ENCODE peak calls at places on chromosomes 12 and 14, in seven cellular contexts. One of them, this sample, is unnamed.

GRCh38 chr14:96940009-96940408 is 142.8 kb downstream of the VRK1 start:
- DNase-seq in brain microvascular endothelial cell: no peak
- DNase-seq in CD4-positive, alpha-beta T cell: no peak
- DNase-seq in GM23338: peak; percentile 27
- DNase-seq in naive thymus-derived CD4-positive, alpha-beta T cell: no peak
- DNase-seq in A549: no peak
- DNase-seq in stomach: no peak
- DNase-seq in this sample: no peak

GRCh38 chr12:93573552-93574223 is 1.2 kb downstream of the SOCS2 start:
- DNase-seq in brain microvascular endothelial cell: no peak
- DNase-seq in CD4-positive, alpha-beta T cell: no peak
- DNase-seq in GM23338: peak; percentile 44
- DNase-seq in naive thymus-derived CD4-positive, alpha-beta T cell: no peak
- DNase-seq in A549: no peak
- DNase-seq in stomach: no peak
- DNase-seq in this sample: no peak

GRCh38 chr14:53621986-53622385 is 334.6 kb downstream of the BMP4 start:
- DNase-seq in brain microvascular endothelial cell: no peak
- DNase-seq in CD4-positive, alpha-beta T cell: no peak
- DNase-seq in GM23338: no peak
- DNase-seq in naive thymus-derived CD4-positive, alpha-beta T cell: no peak
- DNase-seq in A549: no peak
- DNase-seq in stomach: no peak
- DNase-seq in this sample: no peak

GRCh38 chr14:90759370-90760054 is 56.7 kb downstream of the TTC7B start:
- DNase-seq in brain microvascular endothelial cell: no peak
- DNase-seq in CD4-positive, alpha-beta T cell: no peak
- DNase-seq in GM23338: no peak
- DNase-seq in naive thymus-derived CD4-positive, alpha-beta T cell: no peak
- DNase-seq in A549: no peak
- DNase-seq in stomach: peak; percentile 43
- DNase-seq in this sample: no peak

GRCh38 chr14:41606249-41607118 is at the start of gene LRFN5:
- DNase-seq in brain microvascular endothelial cell: no peak
- DNase-seq in CD4-positive, alpha-beta T cell: no peak
- DNase-seq in GM23338: peak; percentile 74
- DNase-seq in naive thymus-derived CD4-positive, alpha-beta T cell: no peak
- DNase-seq in A549: no peak
- DNase-seq in stomach: no peak
- DNase-seq in this sample: no peak

GRCh38 chr12:121858318-121858661 is 369 bp downstream of the HPD start:
- DNase-seq in brain microvascular endothelial cell: no peak
- DNase-seq in CD4-positive, alpha-beta T cell: no peak
- DNase-seq in GM23338: no peak
- DNase-seq in naive thymus-derived CD4-positive, alpha-beta T cell: no peak
- DNase-seq in A549: no peak
- DNase-seq in stomach: no peak
- DNase-seq in this sample: no peak

GRCh38 chr14:70642313-70643235 is 858 bp downstream of the TTC9 start:
- DNase-seq in brain microvascular endothelial cell: no peak
- DNase-seq in CD4-positive, alpha-beta T cell: no peak
- DNase-seq in GM23338: peak; percentile 48
- DNase-seq in naive thymus-derived CD4-positive, alpha-beta T cell: peak; percentile 35
- DNase-seq in A549: no peak
- DNase-seq in stomach: no peak
- DNase-seq in this sample: no peak

GRCh38 chr14:96508900-96509299 is 6.7 kb downstream of the PAPOLA start:
- DNase-seq in brain microvascular endothelial cell: peak; percentile 11
- DNase-seq in CD4-positive, alpha-beta T cell: no peak
- DNase-seq in GM23338: no peak
- DNase-seq in naive thymus-derived CD4-positive, alpha-beta T cell: no peak
- DNase-seq in A549: peak; percentile 8
- DNase-seq in stomach: no peak
- DNase-seq in this sample: no peak

GRCh38 chr14:35400707-35401421 is 3.7 kb downstream of the NFKBIA start:
- DNase-seq in brain microvascular endothelial cell: no peak
- DNase-seq in CD4-positive, alpha-beta T cell: no peak
- DNase-seq in GM23338: no peak
- DNase-seq in naive thymus-derived CD4-positive, alpha-beta T cell: no peak
- DNase-seq in A549: no peak
- DNase-seq in stomach: no peak
- DNase-seq in this sample: peak; percentile 43

GRCh38 chr14:24859559-24859958 is 190.4 kb downstream of the STXBP6 start:
- DNase-seq in brain microvascular endothelial cell: no peak
- DNase-seq in CD4-positive, alpha-beta T cell: no peak
- DNase-seq in GM23338: no peak
- DNase-seq in naive thymus-derived CD4-positive, alpha-beta T cell: no peak
- DNase-seq in A549: no peak
- DNase-seq in stomach: no peak
- DNase-seq in this sample: no peak

GRCh38 chr12:104643921-104644669 is 187.3 kb downstream of the CHST11 start:
- DNase-seq in brain microvascular endothelial cell: no peak
- DNase-seq in CD4-positive, alpha-beta T cell: no peak
- DNase-seq in GM23338: no peak
- DNase-seq in naive thymus-derived CD4-positive, alpha-beta T cell: no peak
- DNase-seq in A549: no peak
- DNase-seq in stomach: peak; percentile 68
- DNase-seq in this sample: no peak

GRCh38 chr14:90777830-90778467 is 38.3 kb downstream of the TTC7B start:
- DNase-seq in brain microvascular endothelial cell: no peak
- DNase-seq in CD4-positive, alpha-beta T cell: no peak
- DNase-seq in GM23338: no peak
- DNase-seq in naive thymus-derived CD4-positive, alpha-beta T cell: no peak
- DNase-seq in A549: no peak
- DNase-seq in stomach: no peak
- DNase-seq in this sample: no peak

GRCh38 chr12:15728118-15728598 is 61.0 kb downstream of the EPS8 start:
- DNase-seq in brain microvascular endothelial cell: peak; percentile 87
- DNase-seq in CD4-positive, alpha-beta T cell: no peak
- DNase-seq in GM23338: no peak
- DNase-seq in naive thymus-derived CD4-positive, alpha-beta T cell: no peak
- DNase-seq in A549: peak; percentile 69
- DNase-seq in stomach: no peak
- DNase-seq in this sample: no peak

GRCh38 chr12:124588689-124589318 is 21.4 kb upstream of the NCOR2 start:
- DNase-seq in brain microvascular endothelial cell: peak; percentile 71
- DNase-seq in CD4-positive, alpha-beta T cell: peak; percentile 20
- DNase-seq in GM23338: no peak
- DNase-seq in naive thymus-derived CD4-positive, alpha-beta T cell: no peak
- DNase-seq in A549: no peak
- DNase-seq in stomach: no peak
- DNase-seq in this sample: no peak

GRCh38 chr12:128387811-128388422 is 120.9 kb downstream of the TMEM132C start:
- DNase-seq in brain microvascular endothelial cell: no peak
- DNase-seq in CD4-positive, alpha-beta T cell: no peak
- DNase-seq in GM23338: peak; percentile 1
- DNase-seq in naive thymus-derived CD4-positive, alpha-beta T cell: no peak
- DNase-seq in A549: peak; percentile 44
- DNase-seq in stomach: peak; percentile 37
- DNase-seq in this sample: peak; percentile 25

GRCh38 chr14:23936084-23936829 is 17.3 kb upstream of the DHRS4 start:
- DNase-seq in brain microvascular endothelial cell: no peak
- DNase-seq in CD4-positive, alpha-beta T cell: no peak
- DNase-seq in GM23338: no peak
- DNase-seq in naive thymus-derived CD4-positive, alpha-beta T cell: no peak
- DNase-seq in A549: no peak
- DNase-seq in stomach: peak; percentile 73
- DNase-seq in this sample: no peak

GRCh38 chr12:112527501-112527900 is 108.8 kb downstream of the PTPN11 start:
- DNase-seq in brain microvascular endothelial cell: no peak
- DNase-seq in CD4-positive, alpha-beta T cell: no peak
- DNase-seq in GM23338: no peak
- DNase-seq in naive thymus-derived CD4-positive, alpha-beta T cell: no peak
- DNase-seq in A549: no peak
- DNase-seq in stomach: no peak
- DNase-seq in this sample: no peak

GRCh38 chr14:63840981-63841380 is 11.8 kb upstream of the SYNE2 start:
- DNase-seq in brain microvascular endothelial cell: no peak
- DNase-seq in CD4-positive, alpha-beta T cell: peak; percentile 69
- DNase-seq in GM23338: peak; percentile 84
- DNase-seq in naive thymus-derived CD4-positive, alpha-beta T cell: peak; percentile 20
- DNase-seq in A549: no peak
- DNase-seq in stomach: peak; percentile 36
- DNase-seq in this sample: no peak

GRCh38 chr12:19884081-19884480 is 444.8 kb downstream of the AEBP2 start:
- DNase-seq in brain microvascular endothelial cell: no peak
- DNase-seq in CD4-positive, alpha-beta T cell: no peak
- DNase-seq in GM23338: no peak
- DNase-seq in naive thymus-derived CD4-positive, alpha-beta T cell: no peak
- DNase-seq in A549: peak; percentile 51
- DNase-seq in stomach: no peak
- DNase-seq in this sample: no peak

GRCh38 chr14:100680439-100681051 is 46.1 kb upstream of the DLK1 start:
- DNase-seq in brain microvascular endothelial cell: no peak
- DNase-seq in CD4-positive, alpha-beta T cell: no peak
- DNase-seq in GM23338: no peak
- DNase-seq in naive thymus-derived CD4-positive, alpha-beta T cell: no peak
- DNase-seq in A549: no peak
- DNase-seq in stomach: no peak
- DNase-seq in this sample: no peak

GRCh38 chr14:59126714-59127436 is 61.6 kb upstream of the DAAM1 start:
- DNase-seq in brain microvascular endothelial cell: peak; percentile 51
- DNase-seq in CD4-positive, alpha-beta T cell: peak; percentile 7
- DNase-seq in GM23338: peak; percentile 76
- DNase-seq in naive thymus-derived CD4-positive, alpha-beta T cell: peak; percentile 35
- DNase-seq in A549: peak; percentile 68
- DNase-seq in stomach: no peak
- DNase-seq in this sample: no peak

GRCh38 chr12:53492188-53492587 is 7.1 kb downstream of the MAP3K12 start:
- DNase-seq in brain microvascular endothelial cell: no peak
- DNase-seq in CD4-positive, alpha-beta T cell: no peak
- DNase-seq in GM23338: peak; percentile 46
- DNase-seq in naive thymus-derived CD4-positive, alpha-beta T cell: no peak
- DNase-seq in A549: no peak
- DNase-seq in stomach: no peak
- DNase-seq in this sample: no peak

GRCh38 chr12:107491856-107492255 is 193.7 kb upstream of the PWP1 start:
- DNase-seq in brain microvascular endothelial cell: peak; percentile 24
- DNase-seq in CD4-positive, alpha-beta T cell: no peak
- DNase-seq in GM23338: no peak
- DNase-seq in naive thymus-derived CD4-positive, alpha-beta T cell: no peak
- DNase-seq in A549: peak; percentile 22
- DNase-seq in stomach: no peak
- DNase-seq in this sample: no peak

GRCh38 chr14:55577229-55577628 is 2.8 kb upstream of the KTN1 start:
- DNase-seq in brain microvascular endothelial cell: no peak
- DNase-seq in CD4-positive, alpha-beta T cell: no peak
- DNase-seq in GM23338: no peak
- DNase-seq in naive thymus-derived CD4-positive, alpha-beta T cell: no peak
- DNase-seq in A549: no peak
- DNase-seq in stomach: no peak
- DNase-seq in this sample: no peak

DNA sequence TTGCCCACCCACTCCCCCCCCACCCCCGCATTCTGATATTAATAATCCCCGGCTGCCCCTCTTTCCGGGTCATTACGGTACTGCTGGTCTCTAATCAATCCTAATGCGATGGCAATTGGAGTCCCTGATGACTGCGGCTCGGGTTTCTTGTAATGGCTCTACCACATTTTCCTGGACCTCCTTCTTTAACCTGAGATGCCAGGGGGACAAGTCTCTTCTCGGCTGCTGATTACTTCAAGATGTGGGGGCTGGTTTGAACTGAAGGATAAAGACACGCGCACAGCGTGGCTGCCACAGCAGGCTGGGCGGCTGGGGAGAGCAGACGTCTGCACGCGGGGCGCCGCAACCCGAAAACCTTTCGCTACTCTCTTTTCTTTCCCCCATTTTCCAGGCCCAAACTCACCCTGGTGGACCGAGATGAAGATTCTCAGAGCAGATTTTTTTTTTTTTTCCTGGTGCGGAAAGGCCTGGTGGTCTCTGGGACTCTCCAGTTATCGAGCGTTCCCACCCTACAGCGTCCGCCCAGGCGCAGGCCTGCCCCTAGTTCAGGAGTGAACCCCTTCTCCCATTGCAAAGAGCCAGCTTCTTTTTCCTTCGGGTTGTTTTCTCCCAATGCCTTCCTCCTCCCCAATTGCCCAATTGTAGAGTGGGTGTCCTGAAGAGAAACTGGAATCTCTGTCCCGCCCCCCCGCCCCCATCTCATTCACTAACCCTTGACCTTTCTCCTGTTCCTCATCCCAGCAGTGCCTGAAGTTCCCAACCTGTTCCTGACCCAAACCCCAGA is 6.0 kb upstream of the SIX1 start:
- DNase-seq in brain microvascular endothelial cell: no peak
- DNase-seq in CD4-positive, alpha-beta T cell: no peak
- DNase-seq in GM23338: peak; percentile 82
- DNase-seq in naive thymus-derived CD4-positive, alpha-beta T cell: no peak
- DNase-seq in A549: no peak
- DNase-seq in stomach: no peak
- DNase-seq in this sample: no peak
- H3K27ac ChIP-seq in brain microvascular endothelial cell: no peak overlapping the region
- H3K27ac ChIP-seq in CD4-positive, alpha-beta T cell: no peak overlapping the region
- H3K27ac ChIP-seq in GM23338: no peak overlapping the region
- H3K27ac ChIP-seq in naive thymus-derived CD4-positive, alpha-beta T cell: no peak overlapping the region
- H3K27ac ChIP-seq in A549: no peak overlapping the region
- H3K27ac ChIP-seq in stomach: no peak overlapping the region
- H3K27ac ChIP-seq in this sample: no peak overlapping the region

GRCh38 chr12:12506541-12506940 is 56.1 kb downstream of the DUSP16 start:
- DNase-seq in brain microvascular endothelial cell: peak; percentile 46
- DNase-seq in CD4-positive, alpha-beta T cell: no peak
- DNase-seq in GM23338: peak; percentile 36
- DNase-seq in naive thymus-derived CD4-positive, alpha-beta T cell: no peak
- DNase-seq in A549: no peak
- DNase-seq in stomach: no peak
- DNase-seq in this sample: no peak
- H3K27ac ChIP-seq in brain microvascular endothelial cell: peak overlapping the region; percentile 46
- H3K27ac ChIP-seq in CD4-positive, alpha-beta T cell: no peak overlapping the region
- H3K27ac ChIP-seq in GM23338: peak overlapping the region; percentile 11
- H3K27ac ChIP-seq in naive thymus-derived CD4-positive, alpha-beta T cell: no peak overlapping the region
- H3K27ac ChIP-seq in A549: no peak overlapping the region
- H3K27ac ChIP-seq in stomach: peak overlapping the region; percentile 75
- H3K27ac ChIP-seq in this sample: peak overlapping the region; percentile 72

GRCh38 chr12:88036368-88036965 is 7.3 kb upstream of the C12orf50 start:
- DNase-seq in brain microvascular endothelial cell: peak; percentile 16
- DNase-seq in CD4-positive, alpha-beta T cell: no peak
- DNase-seq in GM23338: no peak
- DNase-seq in naive thymus-derived CD4-positive, alpha-beta T cell: no peak
- DNase-seq in A549: no peak
- DNase-seq in stomach: no peak
- DNase-seq in this sample: no peak

GRCh38 chr12:88035271-88035906 is 6.2 kb upstream of the C12orf50 start:
- DNase-seq in brain microvascular endothelial cell: peak; percentile 85
- DNase-seq in CD4-positive, alpha-beta T cell: peak; percentile 79
- DNase-seq in GM23338: peak; percentile 87
- DNase-seq in naive thymus-derived CD4-positive, alpha-beta T cell: peak; percentile 81
- DNase-seq in A549: peak; percentile 90
- DNase-seq in stomach: peak; percentile 87
- DNase-seq in this sample: peak; percentile 79

GRCh38 chr12:88037770-88038169 is 8.6 kb upstream of the C12orf50 start:
- DNase-seq in brain microvascular endothelial cell: no peak
- DNase-seq in CD4-positive, alpha-beta T cell: no peak
- DNase-seq in GM23338: no peak
- DNase-seq in naive thymus-derived CD4-positive, alpha-beta T cell: no peak
- DNase-seq in A549: no peak
- DNase-seq in stomach: no peak
- DNase-seq in this sample: no peak

GRCh38 chr12:88035907-88036289 is 6.7 kb upstream of the C12orf50 start:
- DNase-seq in brain microvascular endothelial cell: no peak
- DNase-seq in CD4-positive, alpha-beta T cell: no peak
- DNase-seq in GM23338: peak; percentile 4
- DNase-seq in naive thymus-derived CD4-positive, alpha-beta T cell: no peak
- DNase-seq in A549: no peak
- DNase-seq in stomach: no peak
- DNase-seq in this sample: no peak
- H3K27ac ChIP-seq in brain microvascular endothelial cell: peak overlapping the region; percentile 18
- H3K27ac ChIP-seq in CD4-positive, alpha-beta T cell: peak overlapping the region; percentile 57
- H3K27ac ChIP-seq in GM23338: no peak overlapping the region
- H3K27ac ChIP-seq in naive thymus-derived CD4-positive, alpha-beta T cell: peak overlapping the region; percentile 81
- H3K27ac ChIP-seq in A549: peak overlapping the region; percentile 93
- H3K27ac ChIP-seq in stomach: peak overlapping the region; percentile 88
- H3K27ac ChIP-seq in this sample: no peak overlapping the region

GRCh38 chr12:127038152-127038551 is 1228.8 kb upstream of the TMEM132C start:
- DNase-seq in brain microvascular endothelial cell: no peak
- DNase-seq in CD4-positive, alpha-beta T cell: no peak
- DNase-seq in GM23338: no peak
- DNase-seq in naive thymus-derived CD4-positive, alpha-beta T cell: no peak
- DNase-seq in A549: no peak
- DNase-seq in stomach: no peak
- DNase-seq in this sample: no peak
- H3K27ac ChIP-seq in brain microvascular endothelial cell: no peak overlapping the region
- H3K27ac ChIP-seq in CD4-positive, alpha-beta T cell: no peak overlapping the region
- H3K27ac ChIP-seq in GM23338: no peak overlapping the region
- H3K27ac ChIP-seq in naive thymus-derived CD4-positive, alpha-beta T cell: no peak overlapping the region
- H3K27ac ChIP-seq in A549: no peak overlapping the region
- H3K27ac ChIP-seq in stomach: no peak overlapping the region
- H3K27ac ChIP-seq in this sample: no peak overlapping the region